ENCODE peak calls at places on chromosomes 4 and X, in four cellular contexts. D, Q, Z and Y are unnamed samples.

GRCh38 chr4:136637071-136637777 is 895.1 kb downstream of the PCDH18 start:
- DNase-seq in D (no peak), Q (no peak), Z (no peak), Y (no peak)

GRCh38 chr4:126564283-126564854 is 1068.4 kb upstream of the INTU start:
- DNase-seq in Z (no peak), Q (no peak), D (no peak), Y (no peak)

GRCh38 chrX:41822917-41823316 is 98.9 kb downstream of the GPR82 start:
- DNase-seq in Z (no peak), Q (no peak), D (no peak), Y (no peak)

GRCh38 chr4:136078971-136079370 is 1453.3 kb downstream of the PCDH18 start:
- DNase-seq in Q (no peak), D (no peak), Z (no peak), Y (no peak)

GRCh38 chr4:1056671-1057402 is 45.4 kb downstream of the FGFRL1 start:
- DNase-seq in D (no peak), Q (no peak), Z (no peak), Y (no peak)

GRCh38 chrX:115408736-115409390 is 119.3 kb downstream of the LUZP4 start:
- DNase-seq in D (no peak), Q (no peak), Z (no peak), Y (no peak)

GRCh38 chr4:71009796-71010588 is 16.5 kb downstream of the DCK start:
- DNase-seq in Q (peak), Z (no peak), D (no peak), Y (no peak)

GRCh38 chr4:156515295-156515694 is 456.3 kb downstream of the PDGFC start:
- DNase-seq in Q (no peak), Z (no peak), D (no peak), Y (no peak)

GRCh38 chr4:146450524-146450923 is 71.2 kb downstream of the SLC10A7 start:
- DNase-seq in Q (no peak), Z (no peak), D (no peak), Y (no peak)

GRCh38 chr4:14984452-14984851 is 17.8 kb upstream of the CPEB2 start:
- DNase-seq in Z (no peak), Q (no peak), D (no peak), Y (no peak)

GRCh38 chrX:105610401-105610800 is 211.9 kb upstream of the NRK start:
- DNase-seq in Z (no peak), Q (no peak), D (no peak), Y (no peak)

GRCh38 chrX:13007519-13008188 is 32.7 kb downstream of the TMSB4X start:
- DNase-seq in Q (peak), D (no peak), Z (no peak), Y (no peak)

GRCh38 chr4:151719045-151719743 is 41.6 kb downstream of the GATB start:
- DNase-seq in Q (no peak), D (no peak), Z (no peak), Y (no peak)

GRCh38 chr4:17781072-17781830 is at the start of gene FAM184B:
- DNase-seq in Q (no peak), Z (no peak), D (no peak), Y (no peak)

GRCh38 chr4:77820836-77821561 is 1.8 kb upstream of the CNOT6L start:
- DNase-seq in D (no peak), Z (no peak), Q (no peak), Y (no peak)

GRCh38 chr4:8708401-8709021 is 115.9 kb downstream of the CPZ start:
- DNase-seq in Z (no peak), D (no peak), Q (no peak), Y (no peak)

GRCh38 chr4:26083987-26084386 is 170.0 kb downstream of the SMIM20 start:
- DNase-seq in Q (peak), D (no peak), Z (no peak), Y (no peak)

GRCh38 chrX:102892103-102892502 is 45.0 kb upstream of the RAB40AL start:
- DNase-seq in Z (no peak), D (no peak), Q (no peak), Y (no peak)

GRCh38 chr4:2303686-2304320 is 41.9 kb upstream of the MXD4 start:
- DNase-seq in Q (no peak), Z (no peak), D (no peak), Y (no peak)

GRCh38 chr4:93658443-93658842 is 170.1 kb upstream of the ATOH1 start:
- DNase-seq in Z (no peak), D (no peak), Q (no peak), Y (no peak)

GRCh38 chr4:126799971-126800722 is 832.6 kb upstream of the INTU start:
- DNase-seq in Z (no peak), Q (peak), D (no peak), Y (no peak)

GRCh38 chr4:24328711-24329110 is 255.6 kb downstream of the DHX15 start:
- DNase-seq in D (no peak), Z (no peak), Q (no peak), Y (no peak)

GRCh38 chr4:41102360-41103092 is 111.8 kb downstream of the APBB2 start:
- DNase-seq in Z (no peak), D (no peak), Q (no peak), Y (no peak)

GRCh38 chr4:115278830-115279229 is 165.4 kb upstream of the NDST4 start:
- DNase-seq in Z (no peak), Q (no peak), D (no peak), Y (no peak)

GRCh38 chr4:157992038-157992706 is 180.7 kb downstream of the GASK1B start:
- DNase-seq in Z (peak), D (peak), Q (peak), Y (peak)

GRCh38 chr4:39346856-39347519 is 19.2 kb downstream of the RFC1 start:
- DNase-seq in Z (no peak), Q (no peak), D (no peak), Y (no peak)

GRCh38 chr4:80751200-80751599 is 279.3 kb upstream of the BMP3 start:
- DNase-seq in Z (no peak), Q (no peak), D (no peak), Y (no peak)

GRCh38 chrX:65985922-65986588 is 53.8 kb downstream of the VSIG4 start:
- DNase-seq in D (no peak), Z (peak), Q (peak), Y (peak)

GRCh38 chrX:136168929-136169735 is 21.8 kb downstream of the FHL1 start:
- DNase-seq in Q (peak), Z (peak), D (no peak), Y (no peak)

GRCh38 chrX:39855748-39856129 is 242.0 kb downstream of the BCOR start:
- DNase-seq in Z (no peak), Q (peak), D (peak), Y (no peak)